ENCODE peak calls at places on chromosomes 6 and 20, in seven cellular contexts. I is activated CD4-positive, alpha-beta T cell treated with anti-CD3 and anti-CD28 coated beads for 1 hour; S is activated T-helper 1 cell treated with anti-CD3 and anti-CD28 coated beads, Interleukin-12 subunit alpha, Interleukin-12 subunit beta, Interleukin-2, Interleukin-4 antibody, amounts not matched to agents 30 ng/mL and 10 ng/mL and 1 ng/mL, durations not matched to agents 14 hours and 24 hours and 36 hours; J is type B pancreatic cell; A is iris pigment epithelial cell; N is GM23338; U is T-helper 9 cell. Y is an unnamed sample.
A peak's percentile ranks its signal among the peaks of the same experiment; 100 is the strongest.

GRCh38 chr20:57880155-57880648 is 170.4 kb upstream of the PMEPA1 start:
- DNase-seq in U (no peak), N (no peak), I (no peak), A (no peak), J (peak; percentile 43), S (no peak), Y (no peak)

GRCh38 chr20:32539063-32539816 is 45.9 kb downstream of the NOL4L start:
- DNase-seq in U (no peak), S (peak; percentile 19), J (no peak), I (no peak), A (no peak), N (no peak), Y (no peak)

GRCh38 chr20:62918830-62919229 is 7.5 kb downstream of the DIDO1 start:
- DNase-seq in J (no peak), I (no peak), U (no peak), S (no peak), N (no peak), A (no peak), Y (no peak)

GRCh38 chr6:27188885-27189418 is 58.5 kb upstream of the PRSS16 start:
- DNase-seq in J (no peak), N (peak; percentile 94), A (peak; percentile 85), I (peak; percentile 33), S (peak; percentile 25), U (no peak), Y (no peak)

GRCh38 chr6:19759117-19759880 is 77.9 kb upstream of the ID4 start:
- DNase-seq in U (no peak), J (no peak), N (no peak), S (no peak), A (peak; percentile 59), I (no peak), Y (no peak)

GRCh38 chr6:54267798-54268197 is 40.4 kb upstream of the TINAG start:
- DNase-seq in I (no peak), A (peak; percentile 65), S (no peak), J (no peak), N (peak; percentile 81), U (no peak), Y (no peak)

GRCh38 chr20:13839421-13840092 is 54.7 kb downstream of the NDUFAF5 start:
- DNase-seq in J (no peak), A (peak; percentile 40), I (no peak), N (no peak), U (no peak), S (no peak), Y (no peak)

GRCh38 chr6:153729189-153729588 is 309.9 kb upstream of the OPRM1 start:
- DNase-seq in J (no peak), A (no peak), N (no peak), U (no peak), I (no peak), S (no peak), Y (no peak)

GRCh38 chr6:112877134-112878100 is 530.3 kb downstream of the RFPL4B start:
- DNase-seq in A (peak; percentile 85), N (peak; percentile 56), S (no peak), U (no peak), I (no peak), J (no peak), Y (no peak)

GRCh38 chr6:161598896-161599295 is 325.0 kb upstream of the AGPAT4 start:
- DNase-seq in U (no peak), N (peak; percentile 6), J (no peak), I (no peak), S (no peak), A (no peak), Y (no peak)

GRCh38 chr20:11332376-11332775 is 585.3 kb upstream of the BTBD3 start:
- DNase-seq in A (peak; percentile 69), I (no peak), S (no peak), U (no peak), J (no peak), N (no peak), Y (no peak)

GRCh38 chr6:15183979-15184378 is 61.9 kb upstream of the JARID2 start:
- DNase-seq in S (no peak), I (no peak), A (no peak), U (no peak), N (no peak), J (no peak), Y (no peak)

GRCh38 chr6:125828476-125829039 is 37.8 kb downstream of the NCOA7 start:
- DNase-seq in S (no peak), A (no peak), I (no peak), J (no peak), N (no peak), U (no peak), Y (no peak)

GRCh38 chr20:25584905-25585704 is at the start of gene NINL:
- DNase-seq in A (peak; percentile 59), U (peak; percentile 6), I (peak; percentile 23), N (peak; percentile 72), S (peak; percentile 50), J (peak; percentile 88), Y (no peak)

GRCh38 chr6:40789143-40789764 is 202.1 kb upstream of the LRFN2 start:
- DNase-seq in U (no peak), A (no peak), J (no peak), S (peak; percentile 49), N (peak; percentile 28), I (no peak), Y (no peak)

GRCh38 chr6:21402368-21402767 is 191.2 kb upstream of the SOX4 start:
- DNase-seq in J (no peak), U (no peak), A (peak; percentile 83), I (no peak), S (no peak), N (no peak), Y (no peak)

GRCh38 chr20:57392512-57393271 is 1.5 kb downstream of the RBM38 start:
- DNase-seq in N (no peak), U (peak; percentile 83), S (peak; percentile 82), A (no peak), I (peak; percentile 64), J (no peak), Y (peak; percentile 21)

GRCh38 chr6:169665289-169665688 is 36.5 kb downstream of the WDR27 start:
- DNase-seq in S (no peak), I (no peak), U (no peak), A (no peak), J (no peak), N (no peak), Y (no peak)

GRCh38 chr6:140744648-140745320 is 1370.3 kb upstream of the CITED2 start:
- DNase-seq in J (no peak), U (no peak), A (peak; percentile 82), N (no peak), I (no peak), S (no peak), Y (no peak)

GRCh38 chr20:45339799-45340198 is 8.4 kb downstream of the SDC4 start:
- DNase-seq in N (no peak), A (no peak), U (no peak), J (no peak), S (no peak), I (no peak), Y (no peak)

GRCh38 chr6:136405410-136406029 is 115.9 kb upstream of the BCLAF1 start:
- DNase-seq in N (no peak), J (no peak), S (no peak), U (no peak), I (no peak), A (no peak), Y (no peak)

GRCh38 chr6:170459451-170459850 is 93.7 kb downstream of the PSMB1 start:
- DNase-seq in A (peak; percentile 55), I (no peak), N (no peak), U (no peak), S (no peak), J (no peak), Y (no peak)

GRCh38 chr6:56842602-56843475 is 112.1 kb upstream of the BEND6 start:
- DNase-seq in I (no peak), J (no peak), A (peak; percentile 62), S (no peak), U (no peak), N (peak; percentile 66), Y (peak; percentile 37)

GRCh38 chr6:169498887-169499513 is 202.8 kb downstream of the WDR27 start:
- DNase-seq in N (no peak), I (no peak), J (no peak), A (no peak), S (no peak), U (no peak), Y (peak; percentile 23)

GRCh38 chr20:20638877-20639276 is 73.6 kb downstream of the RALGAPA2 start:
- DNase-seq in U (no peak), N (no peak), I (no peak), S (no peak), A (no peak), J (no peak), Y (no peak)

GRCh38 chr6:118580585-118581419 is 32.7 kb downstream of the PLN start:
- DNase-seq in I (no peak), U (no peak), S (no peak), J (no peak), N (peak; percentile 88), A (peak; percentile 86), Y (peak; percentile 28)

GRCh38 chr6:110491644-110492317 is 15.4 kb upstream of the SLC22A16 start:
- DNase-seq in I (no peak), J (no peak), S (no peak), A (peak; percentile 69), N (peak; percentile 10), U (no peak), Y (no peak)

GRCh38 chr6:10873374-10873773 is 8.5 kb downstream of the GCM2 start:
- DNase-seq in U (no peak), A (no peak), J (no peak), I (no peak), S (no peak), N (no peak), Y (no peak)

GRCh38 chr6:68575765-68576439 is 59.2 kb upstream of the ADGRB3 start:
- DNase-seq in A (peak; percentile 2), U (no peak), S (no peak), I (no peak), N (peak; percentile 80), J (no peak), Y (peak; percentile 55)

GRCh38 chr6:121780325-121781313 is 345.2 kb downstream of the GJA1 start:
- DNase-seq in A (peak; percentile 93), N (no peak), J (no peak), S (no peak), I (no peak), U (no peak), Y (no peak)

GRCh38 chr6:32203435-32204267 is 11.2 kb upstream of the GPSM3 start:
- DNase-seq in A (no peak), N (no peak), J (no peak), U (no peak), I (no peak), S (no peak), Y (no peak)

GRCh38 chr6:26232306-26232949 is 132.6 kb upstream of the BTN3A2 start:
- DNase-seq in J (no peak), U (no peak), S (no peak), A (no peak), N (no peak), I (no peak), Y (no peak)

GRCh38 chr20:21622097-21622496 is 83.4 kb upstream of the PAX1 start:
- DNase-seq in J (no peak), U (no peak), I (no peak), A (no peak), S (no peak), N (no peak), Y (no peak)

GRCh38 chr6:43885399-43886066 is 115.5 kb downstream of the VEGFA start:
- DNase-seq in I (no peak), A (no peak), U (no peak), N (peak; percentile 44), J (no peak), S (no peak), Y (no peak)

GRCh38 chr6:44309092-44309491 is 4.1 kb downstream of the AARS2 start:
- DNase-seq in J (no peak), N (no peak), I (no peak), S (no peak), A (peak; percentile 51), U (no peak), Y (no peak)